ENCODE peak calls at places on chromosomes 6 and 20, in eight cellular contexts. One of them, this sample, is unnamed.

GRCh38 chr6:158408552-158409130 is 96.4 kb downstream of the TULP4 start:
- DNase-seq in AG10803: peak; percentile 89
- DNase-seq in fibroblast of the aortic adventitia: peak; percentile 91
- DNase-seq in MM.1S: no peak
- DNase-seq in retinal pigment epithelial cell: peak; percentile 85
- DNase-seq in GM12865: no peak
- DNase-seq in mammary epithelial cell: no peak
- DNase-seq in left lung: no peak
- DNase-seq in this sample: no peak

GRCh38 chr20:61879694-61880093 is 186.0 kb downstream of the TAF4 start:
- DNase-seq in AG10803: no peak
- DNase-seq in fibroblast of the aortic adventitia: no peak
- DNase-seq in MM.1S: no peak
- DNase-seq in retinal pigment epithelial cell: no peak
- DNase-seq in GM12865: no peak
- DNase-seq in mammary epithelial cell: no peak
- DNase-seq in left lung: peak; percentile 10
- DNase-seq in this sample: no peak

GRCh38 chr6:43702522-43703440 is 15.2 kb upstream of the MRPS18A start:
- DNase-seq in AG10803: peak; percentile 93
- DNase-seq in fibroblast of the aortic adventitia: peak; percentile 96
- DNase-seq in MM.1S: no peak
- DNase-seq in retinal pigment epithelial cell: peak; percentile 89
- DNase-seq in GM12865: peak; percentile 52
- DNase-seq in mammary epithelial cell: peak; percentile 77
- DNase-seq in left lung: peak; percentile 90
- DNase-seq in this sample: no peak

GRCh38 chr6:14396826-14397517 is 279.4 kb downstream of the CD83 start:
- DNase-seq in AG10803: peak; percentile 20
- DNase-seq in fibroblast of the aortic adventitia: peak; percentile 27
- DNase-seq in MM.1S: no peak
- DNase-seq in retinal pigment epithelial cell: no peak
- DNase-seq in GM12865: peak; percentile 28
- DNase-seq in mammary epithelial cell: no peak
- DNase-seq in left lung: no peak
- DNase-seq in this sample: no peak

GRCh38 chr6:119978274-119978889 is 628.8 kb upstream of the MAN1A1 start:
- DNase-seq in AG10803: peak; percentile 51
- DNase-seq in fibroblast of the aortic adventitia: peak; percentile 59
- DNase-seq in MM.1S: peak; percentile 59
- DNase-seq in retinal pigment epithelial cell: no peak
- DNase-seq in GM12865: peak; percentile 38
- DNase-seq in mammary epithelial cell: peak; percentile 17
- DNase-seq in left lung: no peak
- DNase-seq in this sample: no peak

GRCh38 chr6:148455674-148456559 is 113.3 kb downstream of the SASH1 start:
- DNase-seq in AG10803: no peak
- DNase-seq in fibroblast of the aortic adventitia: no peak
- DNase-seq in MM.1S: no peak
- DNase-seq in retinal pigment epithelial cell: no peak
- DNase-seq in GM12865: no peak
- DNase-seq in mammary epithelial cell: no peak
- DNase-seq in left lung: no peak
- DNase-seq in this sample: no peak

GRCh38 chr6:9405369-9405768 is 970.0 kb upstream of the SLC35B3 start:
- DNase-seq in AG10803: peak; percentile 41
- DNase-seq in fibroblast of the aortic adventitia: peak; percentile 54
- DNase-seq in MM.1S: no peak
- DNase-seq in retinal pigment epithelial cell: peak; percentile 50
- DNase-seq in GM12865: no peak
- DNase-seq in mammary epithelial cell: peak; percentile 85
- DNase-seq in left lung: no peak
- DNase-seq in this sample: no peak

GRCh38 chr20:3067139-3068009 is 4.0 kb upstream of the OXT start:
- DNase-seq in AG10803: peak; percentile 25
- DNase-seq in fibroblast of the aortic adventitia: no peak
- DNase-seq in MM.1S: no peak
- DNase-seq in retinal pigment epithelial cell: no peak
- DNase-seq in GM12865: peak; percentile 63
- DNase-seq in mammary epithelial cell: no peak
- DNase-seq in left lung: no peak
- DNase-seq in this sample: no peak

GRCh38 chr6:45377041-45377554 is 636 bp downstream of the SUPT3H start:
- DNase-seq in AG10803: peak; percentile 13
- DNase-seq in fibroblast of the aortic adventitia: peak; percentile 38
- DNase-seq in MM.1S: peak; percentile 17
- DNase-seq in retinal pigment epithelial cell: no peak
- DNase-seq in GM12865: peak; percentile 49
- DNase-seq in mammary epithelial cell: peak; percentile 17
- DNase-seq in left lung: no peak
- DNase-seq in this sample: peak; percentile 89

GRCh38 chr20:5205348-5206210 is 78.8 kb downstream of the CDS2 start:
- DNase-seq in AG10803: peak; percentile 73
- DNase-seq in fibroblast of the aortic adventitia: peak; percentile 78
- DNase-seq in MM.1S: peak; percentile 63
- DNase-seq in retinal pigment epithelial cell: no peak
- DNase-seq in GM12865: peak; percentile 80
- DNase-seq in mammary epithelial cell: peak; percentile 63
- DNase-seq in left lung: peak; percentile 88
- DNase-seq in this sample: peak; percentile 51

GRCh38 chr6:15440040-15440439 is 194.2 kb downstream of the JARID2 start:
- DNase-seq in AG10803: no peak
- DNase-seq in fibroblast of the aortic adventitia: no peak
- DNase-seq in MM.1S: no peak
- DNase-seq in retinal pigment epithelial cell: no peak
- DNase-seq in GM12865: no peak
- DNase-seq in mammary epithelial cell: no peak
- DNase-seq in left lung: no peak
- DNase-seq in this sample: no peak

GRCh38 chr6:125363360-125364121 is 61.8 kb upstream of the HDDC2 start:
- DNase-seq in AG10803: peak; percentile 3
- DNase-seq in fibroblast of the aortic adventitia: peak; percentile 58
- DNase-seq in MM.1S: no peak
- DNase-seq in retinal pigment epithelial cell: peak; percentile 13
- DNase-seq in GM12865: no peak
- DNase-seq in mammary epithelial cell: peak; percentile 21
- DNase-seq in left lung: peak; percentile 73
- DNase-seq in this sample: no peak

GRCh38 chr6:8088886-8089285 is 13.5 kb downstream of the EEF1E1 start:
- DNase-seq in AG10803: no peak
- DNase-seq in fibroblast of the aortic adventitia: peak; percentile 75
- DNase-seq in MM.1S: no peak
- DNase-seq in retinal pigment epithelial cell: no peak
- DNase-seq in GM12865: no peak
- DNase-seq in mammary epithelial cell: no peak
- DNase-seq in left lung: no peak
- DNase-seq in this sample: no peak

GRCh38 chr6:65117854-65118409 is 589.1 kb downstream of the EYS start:
- DNase-seq in AG10803: no peak
- DNase-seq in fibroblast of the aortic adventitia: no peak
- DNase-seq in MM.1S: no peak
- DNase-seq in retinal pigment epithelial cell: no peak
- DNase-seq in GM12865: no peak
- DNase-seq in mammary epithelial cell: no peak
- DNase-seq in left lung: no peak
- DNase-seq in this sample: no peak

GRCh38 chr6:65110031-65110430 is 597.0 kb downstream of the EYS start:
- DNase-seq in AG10803: no peak
- DNase-seq in fibroblast of the aortic adventitia: no peak
- DNase-seq in MM.1S: no peak
- DNase-seq in retinal pigment epithelial cell: no peak
- DNase-seq in GM12865: no peak
- DNase-seq in mammary epithelial cell: no peak
- DNase-seq in left lung: no peak
- DNase-seq in this sample: no peak

GRCh38 chr6:65112435-65112834 is 594.6 kb downstream of the EYS start:
- DNase-seq in AG10803: no peak
- DNase-seq in fibroblast of the aortic adventitia: no peak
- DNase-seq in MM.1S: no peak
- DNase-seq in retinal pigment epithelial cell: no peak
- DNase-seq in GM12865: no peak
- DNase-seq in mammary epithelial cell: no peak
- DNase-seq in left lung: no peak
- DNase-seq in this sample: no peak

GRCh38 chr6:65116326-65116725 is 590.7 kb downstream of the EYS start:
- DNase-seq in AG10803: no peak
- DNase-seq in fibroblast of the aortic adventitia: no peak
- DNase-seq in MM.1S: no peak
- DNase-seq in retinal pigment epithelial cell: no peak
- DNase-seq in GM12865: no peak
- DNase-seq in mammary epithelial cell: no peak
- DNase-seq in left lung: no peak
- DNase-seq in this sample: no peak

DNA sequence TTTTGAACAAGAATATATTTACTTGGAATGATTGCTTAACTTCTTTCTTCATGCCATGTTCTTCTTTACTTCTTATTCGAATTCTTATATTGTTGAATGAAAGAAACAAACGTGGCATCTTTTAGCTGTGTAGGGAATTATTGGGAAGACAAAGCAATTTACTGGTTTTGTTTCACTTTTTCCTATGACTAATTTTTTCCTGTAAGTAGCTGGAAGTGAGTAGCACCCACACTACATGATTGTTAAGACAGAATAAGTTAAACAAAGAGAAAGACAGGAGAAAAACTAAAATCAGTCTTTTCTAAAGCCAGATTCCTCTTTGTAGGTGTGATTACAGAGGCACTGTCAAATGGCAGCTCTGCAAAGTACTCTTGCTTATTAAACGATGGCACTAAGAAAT is 593.4 kb downstream of the EYS start:
- DNase-seq in AG10803: no peak
- DNase-seq in fibroblast of the aortic adventitia: no peak
- DNase-seq in MM.1S: no peak
- DNase-seq in retinal pigment epithelial cell: no peak
- DNase-seq in GM12865: no peak
- DNase-seq in mammary epithelial cell: no peak
- DNase-seq in left lung: no peak
- DNase-seq in this sample: no peak
- H3K4me3 ChIP-seq in AG10803: no peak overlapping the region
- H3K4me3 ChIP-seq in fibroblast of the aortic adventitia: no peak overlapping the region
- H3K4me3 ChIP-seq in MM.1S: no peak overlapping the region
- H3K4me3 ChIP-seq in retinal pigment epithelial cell: no peak overlapping the region
- H3K4me3 ChIP-seq in GM12865: no peak overlapping the region
- H3K4me3 ChIP-seq in mammary epithelial cell: no peak overlapping the region
- H3K4me3 ChIP-seq in left lung: no peak overlapping the region
- H3K4me3 ChIP-seq in this sample: no peak overlapping the region

GRCh38 chr6:49951926-49952325 is 12.0 kb downstream of the DEFB114 start:
- DNase-seq in AG10803: no peak
- DNase-seq in fibroblast of the aortic adventitia: no peak
- DNase-seq in MM.1S: no peak
- DNase-seq in retinal pigment epithelial cell: no peak
- DNase-seq in GM12865: no peak
- DNase-seq in mammary epithelial cell: no peak
- DNase-seq in left lung: no peak
- DNase-seq in this sample: no peak

GRCh38 chr6:49946835-49947234 is 17.1 kb downstream of the DEFB114 start:
- DNase-seq in AG10803: no peak
- DNase-seq in fibroblast of the aortic adventitia: no peak
- DNase-seq in MM.1S: no peak
- DNase-seq in retinal pigment epithelial cell: no peak
- DNase-seq in GM12865: no peak
- DNase-seq in mammary epithelial cell: no peak
- DNase-seq in left lung: no peak
- DNase-seq in this sample: no peak

GRCh38 chr6:49949062-49949461 is 14.9 kb downstream of the DEFB114 start:
- DNase-seq in AG10803: no peak
- DNase-seq in fibroblast of the aortic adventitia: no peak
- DNase-seq in MM.1S: no peak
- DNase-seq in retinal pigment epithelial cell: no peak
- DNase-seq in GM12865: no peak
- DNase-seq in mammary epithelial cell: no peak
- DNase-seq in left lung: no peak
- DNase-seq in this sample: no peak

GRCh38 chr6:49955847-49956246 is 8.1 kb downstream of the DEFB114 start:
- DNase-seq in AG10803: no peak
- DNase-seq in fibroblast of the aortic adventitia: no peak
- DNase-seq in MM.1S: no peak
- DNase-seq in retinal pigment epithelial cell: no peak
- DNase-seq in GM12865: no peak
- DNase-seq in mammary epithelial cell: no peak
- DNase-seq in left lung: no peak
- DNase-seq in this sample: no peak

GRCh38 chr6:49950415-49950751 is 13.6 kb downstream of the DEFB114 start:
- DNase-seq in AG10803: no peak
- DNase-seq in fibroblast of the aortic adventitia: no peak
- DNase-seq in MM.1S: no peak
- DNase-seq in retinal pigment epithelial cell: no peak
- DNase-seq in GM12865: no peak
- DNase-seq in mammary epithelial cell: no peak
- DNase-seq in left lung: no peak
- DNase-seq in this sample: no peak
- H3K4me3 ChIP-seq in AG10803: no peak overlapping the region
- H3K4me3 ChIP-seq in fibroblast of the aortic adventitia: no peak overlapping the region
- H3K4me3 ChIP-seq in MM.1S: no peak overlapping the region
- H3K4me3 ChIP-seq in retinal pigment epithelial cell: no peak overlapping the region
- H3K4me3 ChIP-seq in GM12865: no peak overlapping the region
- H3K4me3 ChIP-seq in mammary epithelial cell: no peak overlapping the region
- H3K4me3 ChIP-seq in left lung: no peak overlapping the region
- H3K4me3 ChIP-seq in this sample: no peak overlapping the region

GRCh38 chr6:39867592-39867991 is 66.7 kb downstream of the MOCS1 start:
- DNase-seq in AG10803: no peak
- DNase-seq in fibroblast of the aortic adventitia: no peak
- DNase-seq in MM.1S: no peak
- DNase-seq in retinal pigment epithelial cell: no peak
- DNase-seq in GM12865: no peak
- DNase-seq in mammary epithelial cell: no peak
- DNase-seq in left lung: no peak
- DNase-seq in this sample: no peak
- H3K4me3 ChIP-seq in AG10803: no peak overlapping the region
- H3K4me3 ChIP-seq in fibroblast of the aortic adventitia: no peak overlapping the region
- H3K4me3 ChIP-seq in MM.1S: no peak overlapping the region
- H3K4me3 ChIP-seq in retinal pigment epithelial cell: no peak overlapping the region
- H3K4me3 ChIP-seq in GM12865: no peak overlapping the region
- H3K4me3 ChIP-seq in mammary epithelial cell: no peak overlapping the region
- H3K4me3 ChIP-seq in left lung: no peak overlapping the region
- H3K4me3 ChIP-seq in this sample: no peak overlapping the region

DNA sequence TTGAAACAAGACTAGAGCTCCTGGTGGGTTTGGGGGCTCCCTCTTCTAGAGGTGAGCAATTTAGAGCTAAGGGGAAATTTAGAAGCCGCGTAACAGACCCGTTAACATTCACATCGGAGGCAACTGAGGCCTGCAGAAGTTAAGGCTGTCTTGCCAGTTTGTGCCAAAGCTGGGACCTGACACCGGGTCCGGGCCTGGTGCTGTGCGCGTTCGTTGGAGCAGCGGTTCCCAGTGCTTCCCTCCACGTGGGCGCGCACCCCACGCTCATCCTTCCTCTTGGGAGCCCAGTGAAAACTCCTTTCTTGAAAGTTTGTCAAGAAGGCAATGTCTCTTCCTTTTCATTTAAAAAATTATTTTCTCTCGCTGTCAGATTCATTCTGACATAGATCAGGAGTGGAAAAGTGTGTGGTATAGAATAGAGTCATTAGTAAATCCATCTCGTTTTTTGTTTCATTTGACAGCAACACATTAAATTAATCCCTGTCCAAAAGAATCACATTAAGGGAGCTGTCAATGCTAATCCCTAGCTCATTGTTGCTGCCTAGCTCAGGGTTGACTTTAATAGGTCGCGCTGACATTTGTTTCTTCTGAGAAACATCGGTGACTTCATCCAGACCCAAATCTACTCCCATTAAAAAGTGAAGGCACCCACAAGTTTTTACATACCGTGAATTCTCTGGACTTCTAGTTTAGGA is 25.3 kb upstream of the MAP3K7 start:
- DNase-seq in AG10803: no peak
- DNase-seq in fibroblast of the aortic adventitia: no peak
- DNase-seq in MM.1S: no peak
- DNase-seq in retinal pigment epithelial cell: peak; percentile 25
- DNase-seq in GM12865: no peak
- DNase-seq in mammary epithelial cell: no peak
- DNase-seq in left lung: peak; percentile 66
- DNase-seq in this sample: no peak
- H3K4me3 ChIP-seq in AG10803: no peak overlapping the region
- H3K4me3 ChIP-seq in fibroblast of the aortic adventitia: no peak overlapping the region
- H3K4me3 ChIP-seq in MM.1S: no peak overlapping the region
- H3K4me3 ChIP-seq in retinal pigment epithelial cell: no peak overlapping the region
- H3K4me3 ChIP-seq in GM12865: no peak overlapping the region
- H3K4me3 ChIP-seq in mammary epithelial cell: no peak overlapping the region
- H3K4me3 ChIP-seq in left lung: no peak overlapping the region
- H3K4me3 ChIP-seq in this sample: no peak overlapping the region